ENCODE peak calls at places on chromosome 21, in eight cellular contexts. O, Y, G, U, H, I, Z and B are unnamed samples.

GRCh38 chr21:27372381-27372780 is 405.5 kb upstream of the ADAMTS5 start:
- DNase-seq in O (peak; percentile 14), Y (no peak), G (no peak), U (no peak), H (no peak), I (no peak), Z (no peak), B (no peak)

GRCh38 chr21:29181799-29182470 is 51.5 kb downstream of the MAP3K7CL start:
- DNase-seq in O (peak; percentile 95), Y (peak; percentile 75), G (peak; percentile 79), U (no peak), H (no peak), I (peak; percentile 95), Z (no peak), B (peak; percentile 74)

GRCh38 chr21:25646541-25646940 is 7.5 kb downstream of the JAM2 start:
- DNase-seq in O (no peak), Y (no peak), G (no peak), U (no peak), H (no peak), I (no peak), Z (peak; percentile 31), B (no peak)

GRCh38 chr21:41250519-41250918 is 66.1 kb upstream of the FAM3B start:
- DNase-seq in O (peak; percentile 77), Y (peak; percentile 59), G (no peak), U (no peak), H (no peak), I (peak; percentile 30), Z (no peak), B (no peak)

GRCh38 chr21:32278068-32278467 is 781 bp downstream of the MIS18A start:
- DNase-seq in O (no peak), Y (peak; percentile 27), G (peak; percentile 19), U (peak; percentile 51), H (peak; percentile 57), I (no peak), Z (peak; percentile 20), B (no peak)

GRCh38 chr21:33871171-33871570 is 44.4 kb downstream of the ATP5PO start:
- DNase-seq in O (peak; percentile 31), Y (no peak), G (no peak), U (no peak), H (no peak), I (peak; percentile 51), Z (no peak), B (peak; percentile 96)

GRCh38 chr21:38788275-38788911 is 17.3 kb upstream of the ETS2 start:
- DNase-seq in O (no peak), Y (no peak), G (no peak), U (no peak), H (no peak), I (no peak), Z (no peak), B (no peak)

GRCh38 chr21:46457801-46458314 is 833 bp upstream of the DIP2A start:
- DNase-seq in O (peak; percentile 55), Y (peak; percentile 25), G (peak; percentile 57), U (peak; percentile 57), H (peak; percentile 81), I (peak; percentile 40), Z (no peak), B (no peak)

GRCh38 chr21:41170442-41170841 is 2.5 kb downstream of the BACE2 start:
- DNase-seq in O (peak; percentile 40), Y (peak; percentile 71), G (peak; percentile 63), U (peak; percentile 22), H (peak; percentile 57), I (peak; percentile 34), Z (peak; percentile 64), B (peak; percentile 81)

GRCh38 chr21:31180256-31181088 is 142.2 kb upstream of the KRTAP19-8 start:
- DNase-seq in O (peak; percentile 25), Y (peak; percentile 71), G (peak; percentile 56), U (peak; percentile 51), H (peak; percentile 66), I (peak; percentile 54), Z (peak; percentile 30), B (peak; percentile 88)

GRCh38 chr21:39263372-39263771 is 50.1 kb downstream of the BRWD1 start:
- DNase-seq in O (no peak), Y (peak; percentile 15), G (no peak), U (no peak), H (no peak), I (peak; percentile 56), Z (no peak), B (no peak)

GRCh38 chr21:39904457-39904856 is 37.2 kb downstream of the PCP4 start:
- DNase-seq in O (no peak), Y (no peak), G (no peak), U (no peak), H (no peak), I (no peak), Z (no peak), B (peak; percentile 13)

GRCh38 chr21:27519357-27519756 is 552.5 kb upstream of the ADAMTS5 start:
- DNase-seq in O (peak; percentile 82), Y (peak; percentile 28), G (no peak), U (no peak), H (no peak), I (peak; percentile 97), Z (no peak), B (peak; percentile 83)

GRCh38 chr21:15415541-15416261 is 314.1 kb upstream of the USP25 start:
- DNase-seq in O (peak; percentile 78), Y (no peak), G (no peak), U (no peak), H (no peak), I (no peak), Z (no peak), B (no peak)

GRCh38 chr21:21457077-21457476 is 458.9 kb downstream of the NCAM2 start:
- DNase-seq in O (no peak), Y (no peak), G (no peak), U (no peak), H (no peak), I (no peak), Z (no peak), B (no peak)

DNA sequence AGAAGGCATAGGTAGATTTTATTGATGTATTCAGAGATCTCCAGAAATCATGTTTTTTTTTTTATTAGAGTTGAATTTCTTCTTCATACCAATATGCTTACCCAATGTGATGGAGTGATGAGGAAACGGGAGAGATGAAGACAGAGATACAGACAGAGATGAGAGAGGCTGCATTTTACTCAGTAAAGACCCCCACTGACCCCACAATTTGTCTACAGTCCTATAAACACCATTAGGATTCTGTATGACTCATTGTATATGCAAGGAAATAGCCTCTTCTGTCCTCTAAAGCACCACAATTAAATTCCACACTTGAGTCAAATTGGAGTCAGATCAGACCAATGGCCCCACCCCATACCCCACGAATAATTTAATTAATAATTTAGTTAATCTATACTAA is 44.0 kb downstream of the RUNX1 start:
- DNase-seq in O (peak; percentile 49), Y (no peak), G (no peak), U (no peak), H (no peak), I (peak; percentile 76), Z (no peak), B (no peak)
- H4K20me1 ChIP-seq in O (no peaks in the 10 kb centered on the region), Y (peaks cover 6% of the 10 kb centered on the region), G (no peaks in the 10 kb centered on the region), U (no peaks in the 10 kb centered on the region), H (peaks cover 33% of the 10 kb centered on the region), I (no peaks in the 10 kb centered on the region), Z (no peaks in the 10 kb centered on the region), B (peaks cover 9% of the 10 kb centered on the region)

GRCh38 chr21:37273911-37274690 is 7.0 kb upstream of the VPS26C start:
- DNase-seq in O (no peak), Y (no peak), G (no peak), U (no peak), H (no peak), I (no peak), Z (no peak), B (no peak)
- H3K4me2 ChIP-seq in O (no peak overlapping the region), Y (no peak overlapping the region), G (no peak overlapping the region), U (no peak overlapping the region), H (no peak overlapping the region), I (peak overlapping the region; percentile 10), Z (no peak overlapping the region), B (no peak overlapping the region)

DNA sequence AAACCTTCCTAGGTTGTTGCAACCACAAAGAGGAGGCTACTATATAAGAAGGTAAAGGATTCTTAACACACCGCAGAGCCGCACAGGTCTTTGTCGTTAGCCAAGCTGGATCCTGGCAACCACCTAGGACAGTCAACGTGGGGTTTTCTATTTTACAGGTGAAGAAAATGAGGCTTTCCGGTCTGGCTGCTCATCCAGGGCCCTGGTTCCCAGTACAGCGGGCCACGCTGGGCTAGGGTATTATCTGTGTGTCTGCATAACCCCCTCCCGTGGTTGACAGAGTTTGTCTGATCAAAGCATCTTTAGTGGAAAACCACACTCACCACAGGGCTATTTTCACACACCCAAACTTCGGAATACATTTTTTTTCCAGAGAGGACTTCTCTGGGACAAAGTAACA is 39.0 kb upstream of the PDE9A start:
- DNase-seq in O (no peak), Y (no peak), G (no peak), U (no peak), H (no peak), I (no peak), Z (no peak), B (no peak)
- H3K4me3 ChIP-seq in O (no peak overlapping the region), Y (no peak overlapping the region), G (no peak overlapping the region), U (no peak overlapping the region), H (no peak overlapping the region), I (no peak overlapping the region), Z (no peak overlapping the region), B (no peak overlapping the region)

GRCh38 chr21:44364151-44365053 is 11.0 kb downstream of the TRPM2 start:
- DNase-seq in O (no peak), Y (no peak), G (no peak), U (no peak), H (no peak), I (no peak), Z (no peak), B (peak; percentile 47)

GRCh38 chr21:44366586-44367211 is 13.3 kb downstream of the TRPM2 start:
- DNase-seq in O (no peak), Y (no peak), G (no peak), U (no peak), H (no peak), I (no peak), Z (no peak), B (peak; percentile 46)

GRCh38 chr21:44363278-44363677 is 9.9 kb downstream of the TRPM2 start:
- DNase-seq in O (no peak), Y (no peak), G (no peak), U (no peak), H (no peak), I (no peak), Z (no peak), B (no peak)

GRCh38 chr21:44365967-44366585 is 12.7 kb downstream of the TRPM2 start:
- DNase-seq in O (no peak), Y (no peak), G (no peak), U (no peak), H (no peak), I (no peak), Z (no peak), B (peak; percentile 67)

GRCh38 chr21:44365251-44365966 is 12.0 kb downstream of the TRPM2 start:
- DNase-seq in O (no peak), Y (no peak), G (no peak), U (no peak), H (no peak), I (no peak), Z (no peak), B (peak; percentile 41)
- H4K20me1 ChIP-seq in O (no peaks in the 10 kb centered on the region), Y (no peaks in the 10 kb centered on the region), G (no peaks in the 10 kb centered on the region), U (no peaks in the 10 kb centered on the region), H (no peaks in the 10 kb centered on the region), I (no peaks in the 10 kb centered on the region), Z (no peaks in the 10 kb centered on the region), B (no peaks in the 10 kb centered on the region)